ENCODE peak calls at places on chromosomes 5 and 9, in six cellular contexts. K is ovary, Q is fibroblast of mammary gland, A is AG09309, Y is T-helper 2 cell, H is esophagus squamous epithelium. E is an unnamed sample.

GRCh38 chr9:125663127-125663526 is 43.9 kb downstream of the MAPKAP1 start:
- DNase-seq in K (no peak), Q (peak; percentile 67), A (no peak), Y (no peak), H (no peak), E (no peak)

GRCh38 chr5:5521029-5521428 is 98.6 kb downstream of the ICE1 start:
- DNase-seq in K (no peak), Q (no peak), A (no peak), Y (no peak), H (no peak), E (no peak)

GRCh38 chr9:95060916-95061315 is 256.6 kb downstream of the FANCC start:
- DNase-seq in K (no peak), Q (no peak), A (no peak), Y (no peak), H (no peak), E (no peak)

GRCh38 chr9:110728058-110728457 is 59.5 kb downstream of the MUSK start:
- DNase-seq in K (no peak), Q (no peak), A (no peak), Y (no peak), H (no peak), E (no peak)

GRCh38 chr5:168734657-168735344 is 155.6 kb upstream of the PANK3 start:
- DNase-seq in K (no peak), Q (peak; percentile 81), A (no peak), Y (no peak), H (no peak), E (peak; percentile 53)

GRCh38 chr5:6315580-6315979 is 62.8 kb downstream of the MED10 start:
- DNase-seq in K (no peak), Q (no peak), A (no peak), Y (no peak), H (no peak), E (no peak)

GRCh38 chr9:77011973-77012817 is 7.3 kb upstream of the FOXB2 start:
- DNase-seq in K (peak; percentile 49), Q (peak; percentile 48), A (no peak), Y (peak; percentile 28), H (no peak), E (no peak)

GRCh38 chr9:134935056-134936020 is 17.6 kb upstream of the FCN1 start:
- DNase-seq in K (no peak), Q (no peak), A (no peak), Y (no peak), H (no peak), E (no peak)

GRCh38 chr9:121950441-121950840 is 142.7 kb downstream of the TTLL11 start:
- DNase-seq in K (no peak), Q (no peak), A (no peak), Y (no peak), H (no peak), E (no peak)

GRCh38 chr5:132760043-132760420 is 12.8 kb downstream of the CCNI2 start:
- DNase-seq in K (no peak), Q (no peak), A (no peak), Y (no peak), H (no peak), E (no peak)

GRCh38 chr5:96478983-96479382 is 45.9 kb upstream of the PCSK1 start:
- DNase-seq in K (no peak), Q (no peak), A (no peak), Y (no peak), H (no peak), E (no peak)

GRCh38 chr9:14962193-14962899 is 52.1 kb upstream of the FREM1 start:
- DNase-seq in K (no peak), Q (peak; percentile 58), A (no peak), Y (no peak), H (no peak), E (no peak)

GRCh38 chr5:174816858-174817257 is 92.5 kb downstream of the MSX2 start:
- DNase-seq in K (no peak), Q (no peak), A (no peak), Y (no peak), H (no peak), E (no peak)

GRCh38 chr9:38649731-38650363 is 29.5 kb upstream of the ANKRD18A start:
- DNase-seq in K (no peak), Q (no peak), A (no peak), Y (no peak), H (no peak), E (no peak)

GRCh38 chr9:34545497-34545896 is 22.7 kb upstream of the ENHO start:
- DNase-seq in K (no peak), Q (no peak), A (no peak), Y (no peak), H (no peak), E (no peak)

GRCh38 chr5:141995656-141996055 is 17.2 kb downstream of the GNPDA1 start:
- DNase-seq in K (no peak), Q (no peak), A (no peak), Y (no peak), H (no peak), E (no peak)

GRCh38 chr5:107426209-107426608 is 244.5 kb downstream of the EFNA5 start:
- DNase-seq in K (no peak), Q (no peak), A (no peak), Y (no peak), H (no peak), E (no peak)

GRCh38 chr5:151612689-151613427 is 21.7 kb upstream of the FAT2 start:
- DNase-seq in K (no peak), Q (no peak), A (no peak), Y (no peak), H (no peak), E (no peak)

GRCh38 chr9:1453636-1454035 is 403.5 kb downstream of the DMRT2 start:
- DNase-seq in K (no peak), Q (no peak), A (no peak), Y (no peak), H (no peak), E (no peak)

GRCh38 chr9:38288502-38288901 is 104.0 kb upstream of the ALDH1B1 start:
- DNase-seq in K (no peak), Q (no peak), A (no peak), Y (no peak), H (no peak), E (no peak)

GRCh38 chr5:88925692-88926490 is 42.9 kb upstream of the MEF2C start:
- DNase-seq in K (no peak), Q (peak; percentile 33), A (no peak), Y (no peak), H (no peak), E (no peak)

GRCh38 chr9:4515958-4516375 is 25.7 kb downstream of the SLC1A1 start:
- DNase-seq in K (no peak), Q (peak; percentile 29), A (no peak), Y (no peak), H (no peak), E (no peak)

GRCh38 chr5:34586117-34586885 is 69.8 kb upstream of the RAI14 start:
- DNase-seq in K (no peak), Q (peak; percentile 95), A (peak; percentile 76), Y (no peak), H (no peak), E (no peak)